ENCODE peak calls at places on chromosomes 16 and 17, in nine cellular contexts. Y, W, T, D, E, O, Z, K and I are unnamed samples.
A peak's percentile ranks its signal among the peaks of the same experiment; 100 is the strongest.

GRCh38 chr16:72945081-72945480 is 102.8 kb downstream of the ZFHX3 start:
- DNase-seq in Y (no peak), W (no peak), T (no peak), D (no peak), E (no peak), O (no peak), Z (no peak), K (no peak), I (no peak)

GRCh38 chr17:74959826-74960738 is 12.5 kb downstream of the HID1 start:
- DNase-seq in Y (no peak), W (no peak), T (no peak), D (no peak), E (no peak), O (no peak), Z (no peak), K (no peak), I (no peak)

GRCh38 chr17:77182205-77182604 is 41.4 kb downstream of the SEC14L1 start:
- DNase-seq in Y (no peak), W (no peak), T (no peak), D (no peak), E (no peak), O (no peak), Z (no peak), K (no peak), I (no peak)

GRCh38 chr17:59901604-59902003 is 8.7 kb downstream of the RPS6KB1 start:
- DNase-seq in Y (no peak), W (no peak), T (no peak), D (no peak), E (no peak), O (no peak), Z (no peak), K (no peak), I (no peak)

GRCh38 chr16:8632675-8633182 is 11.2 kb downstream of the METTL22 start:
- DNase-seq in Y (no peak), W (no peak), T (no peak), D (no peak), E (peak; percentile 63), O (peak; percentile 78), Z (no peak), K (no peak), I (no peak)

GRCh38 chr16:68985268-68985667 is 120.2 kb upstream of the HAS3 start:
- DNase-seq in Y (no peak), W (no peak), T (no peak), D (no peak), E (no peak), O (no peak), Z (no peak), K (no peak), I (no peak)

GRCh38 chr17:14157822-14158221 is 78.8 kb downstream of the CDRT15 start:
- DNase-seq in Y (no peak), W (no peak), T (no peak), D (no peak), E (no peak), O (no peak), Z (no peak), K (no peak), I (no peak)

GRCh38 chr16:16110111-16110490 is 113.2 kb downstream of the ABCC6 start:
- DNase-seq in Y (no peak), W (no peak), T (no peak), D (no peak), E (no peak), O (no peak), Z (no peak), K (no peak), I (no peak)

GRCh38 chr16:86572616-86573015 is 5.7 kb upstream of the FOXL1 start:
- DNase-seq in Y (no peak), W (no peak), T (no peak), D (no peak), E (no peak), O (no peak), Z (peak; percentile 27), K (no peak), I (no peak)

GRCh38 chr16:2270070-2270462 is 2.1 kb upstream of the RNPS1 start:
- DNase-seq in Y (no peak), W (no peak), T (no peak), D (no peak), E (no peak), O (no peak), Z (no peak), K (no peak), I (no peak)